ENCODE peak calls at places on chromosomes 4 and X, in eight cellular contexts. V is amniotic stem cell; I is LoVo; R is pons; G is NCI-H460; A is NAMALWA; F is fibroblast of the conjunctiva; B is stimulated activated naive CD4-positive, alpha-beta T cell. U is an unnamed sample.

GRCh38 chr4:184317234-184317918 is 99.7 kb upstream of the ENPP6 start:
- DNase-seq in I (no peak), A (no peak), G (no peak), R (no peak), F (no peak), V (no peak), B (no peak), U (no peak)

GRCh38 chr4:123599920-123600394 is 203.4 kb downstream of the SPRY1 start:
- DNase-seq in G (no peak), I (peak), R (peak), B (no peak), V (no peak), A (peak), F (no peak), U (peak)

GRCh38 chrX:52271212-52271611 is 86.5 kb downstream of the MAGED4 start:
- DNase-seq in I (no peak), V (no peak), A (peak), B (no peak), F (no peak), R (no peak), G (no peak), U (no peak)

GRCh38 chr4:30718889-30719252 is 1.3 kb upstream of the PCDH7 start:
- DNase-seq in G (no peak), B (no peak), V (peak), R (no peak), F (no peak), I (no peak), A (no peak), U (peak)

GRCh38 chr4:898869-899555 is 33.1 kb downstream of the GAK start:
- DNase-seq in R (peak), F (no peak), I (no peak), V (no peak), G (no peak), A (no peak), B (no peak), U (no peak)

GRCh38 chr4:169791527-169792156 is 33.9 kb upstream of the HPF1 start:
- DNase-seq in V (peak), B (no peak), R (peak), I (peak), F (peak), G (peak), A (peak), U (peak)

GRCh38 chr4:109701566-109702399 is 1.5 kb downstream of the CASP6 start:
- DNase-seq in F (no peak), I (peak), R (no peak), A (no peak), G (no peak), B (no peak), V (no peak), U (no peak)

GRCh38 chr4:186621959-186622553 is 66.7 kb upstream of the MTNR1A start:
- DNase-seq in I (no peak), F (peak), G (no peak), R (no peak), V (peak), B (no peak), A (no peak), U (peak)

GRCh38 chr4:188032170-188032569 is 36.6 kb downstream of the ZFP42 start:
- DNase-seq in V (no peak), G (no peak), B (no peak), A (no peak), R (no peak), F (no peak), I (no peak), U (no peak)

GRCh38 chr4:1345905-1346780 is 865 bp upstream of the UVSSA start:
- DNase-seq in F (no peak), I (peak), B (peak), R (no peak), V (no peak), G (no peak), A (peak), U (peak)

U was measured in GM03348.